ENCODE peak calls at places on chromosome 22, in ten cellular contexts. One of them, this sample, is unnamed.

GRCh38 chr22:29152381-29153138 is 53.1 kb upstream of the EMID1 start:
- DNase-seq in Panc1: no peak
- DNase-seq in H1: no peak
- DNase-seq in fibroblast of lung: no peak
- DNase-seq in CD4-positive, alpha-beta memory T cell: no peak
- DNase-seq in right cardiac atrium: peak; percentile 57
- DNase-seq in suprapubic skin: peak; percentile 79
- DNase-seq in sigmoid colon: peak; percentile 69
- DNase-seq in upper lobe of right lung: peak; percentile 62
- DNase-seq in H9: peak; percentile 52
- DNase-seq in this sample: no peak

GRCh38 chr22:28244760-28245159 is 325.7 kb upstream of the PITPNB start:
- DNase-seq in fibroblast of lung: no peak
- DNase-seq in CD4-positive, alpha-beta memory T cell: no peak
- DNase-seq in upper lobe of right lung: no peak
- DNase-seq in H9: no peak
- DNase-seq in sigmoid colon: no peak
- DNase-seq in suprapubic skin: no peak
- DNase-seq in right cardiac atrium: no peak
- DNase-seq in H1: no peak
- DNase-seq in Panc1: no peak
- DNase-seq in this sample: no peak

GRCh38 chr22:30423296-30423958 is 2.1 kb upstream of the MTFP1 start:
- DNase-seq in CD4-positive, alpha-beta memory T cell: no peak
- DNase-seq in Panc1: no peak
- DNase-seq in H1: no peak
- DNase-seq in suprapubic skin: peak; percentile 89
- DNase-seq in sigmoid colon: peak; percentile 83
- DNase-seq in fibroblast of lung: no peak
- DNase-seq in right cardiac atrium: no peak
- DNase-seq in H9: no peak
- DNase-seq in upper lobe of right lung: peak; percentile 88
- DNase-seq in this sample: peak; percentile 69

GRCh38 chr22:44583076-44583760 is 85.2 kb upstream of the RTL6 start:
- DNase-seq in upper lobe of right lung: peak; percentile 49
- DNase-seq in right cardiac atrium: no peak
- DNase-seq in H1: no peak
- DNase-seq in fibroblast of lung: no peak
- DNase-seq in Panc1: no peak
- DNase-seq in sigmoid colon: peak; percentile 38
- DNase-seq in suprapubic skin: peak; percentile 59
- DNase-seq in CD4-positive, alpha-beta memory T cell: no peak
- DNase-seq in H9: peak; percentile 21
- DNase-seq in this sample: no peak

GRCh38 chr22:25067851-25068421 is 115.4 kb downstream of the KIAA1671 start:
- DNase-seq in fibroblast of lung: no peak
- DNase-seq in Panc1: no peak
- DNase-seq in suprapubic skin: no peak
- DNase-seq in H1: no peak
- DNase-seq in H9: no peak
- DNase-seq in right cardiac atrium: peak; percentile 30
- DNase-seq in CD4-positive, alpha-beta memory T cell: peak; percentile 92
- DNase-seq in upper lobe of right lung: no peak
- DNase-seq in sigmoid colon: no peak
- DNase-seq in this sample: no peak

GRCh38 chr22:41290262-41291221 is 4.6 kb upstream of the RANGAP1 start:
- DNase-seq in suprapubic skin: no peak
- DNase-seq in sigmoid colon: no peak
- DNase-seq in H9: peak; percentile 50
- DNase-seq in fibroblast of lung: peak; percentile 37
- DNase-seq in Panc1: peak; percentile 72
- DNase-seq in CD4-positive, alpha-beta memory T cell: no peak
- DNase-seq in right cardiac atrium: no peak
- DNase-seq in upper lobe of right lung: no peak
- DNase-seq in H1: no peak
- DNase-seq in this sample: no peak

GRCh38 chr22:35777335-35777975 is 59.8 kb downstream of the APOL5 start:
- DNase-seq in sigmoid colon: no peak
- DNase-seq in Panc1: peak; percentile 2
- DNase-seq in upper lobe of right lung: no peak
- DNase-seq in H1: no peak
- DNase-seq in CD4-positive, alpha-beta memory T cell: no peak
- DNase-seq in suprapubic skin: no peak
- DNase-seq in H9: no peak
- DNase-seq in right cardiac atrium: no peak
- DNase-seq in fibroblast of lung: peak; percentile 78
- DNase-seq in this sample: no peak

GRCh38 chr22:47393191-47393590 is 630.7 kb downstream of the TBC1D22A start:
- DNase-seq in right cardiac atrium: no peak
- DNase-seq in H1: no peak
- DNase-seq in upper lobe of right lung: peak; percentile 58
- DNase-seq in fibroblast of lung: no peak
- DNase-seq in sigmoid colon: peak; percentile 44
- DNase-seq in suprapubic skin: peak; percentile 72
- DNase-seq in Panc1: no peak
- DNase-seq in CD4-positive, alpha-beta memory T cell: no peak
- DNase-seq in H9: no peak
- DNase-seq in this sample: no peak

GRCh38 chr22:31651667-31652066 is 10.3 kb downstream of the PISD start:
- DNase-seq in fibroblast of lung: no peak
- DNase-seq in Panc1: no peak
- DNase-seq in right cardiac atrium: no peak
- DNase-seq in H1: no peak
- DNase-seq in suprapubic skin: no peak
- DNase-seq in upper lobe of right lung: no peak
- DNase-seq in H9: no peak
- DNase-seq in sigmoid colon: no peak
- DNase-seq in CD4-positive, alpha-beta memory T cell: no peak
- DNase-seq in this sample: no peak

GRCh38 chr22:37195921-37196320 is 7.9 kb upstream of the C1QTNF6 start:
- DNase-seq in CD4-positive, alpha-beta memory T cell: no peak
- DNase-seq in Panc1: no peak
- DNase-seq in H1: no peak
- DNase-seq in upper lobe of right lung: peak; percentile 48
- DNase-seq in suprapubic skin: peak; percentile 34
- DNase-seq in H9: no peak
- DNase-seq in fibroblast of lung: no peak
- DNase-seq in right cardiac atrium: no peak
- DNase-seq in sigmoid colon: no peak
- DNase-seq in this sample: no peak

GRCh38 chr22:47587361-47587760 is 824.9 kb downstream of the TBC1D22A start:
- DNase-seq in sigmoid colon: peak; percentile 20
- DNase-seq in H9: no peak
- DNase-seq in right cardiac atrium: no peak
- DNase-seq in fibroblast of lung: no peak
- DNase-seq in CD4-positive, alpha-beta memory T cell: no peak
- DNase-seq in suprapubic skin: peak; percentile 54
- DNase-seq in H1: no peak
- DNase-seq in upper lobe of right lung: peak; percentile 18
- DNase-seq in Panc1: no peak
- DNase-seq in this sample: no peak

GRCh38 chr22:32823024-32823730 is 21.7 kb downstream of the TIMP3 start:
- DNase-seq in CD4-positive, alpha-beta memory T cell: no peak
- DNase-seq in H1: peak; percentile 59
- DNase-seq in Panc1: no peak
- DNase-seq in upper lobe of right lung: no peak
- DNase-seq in sigmoid colon: peak; percentile 62
- DNase-seq in suprapubic skin: no peak
- DNase-seq in fibroblast of lung: no peak
- DNase-seq in H9: peak; percentile 75
- DNase-seq in right cardiac atrium: no peak
- DNase-seq in this sample: peak; percentile 76

GRCh38 chr22:19216579-19216978 is 38.0 kb upstream of the SLC25A1 start:
- DNase-seq in H1: no peak
- DNase-seq in H9: no peak
- DNase-seq in sigmoid colon: no peak
- DNase-seq in fibroblast of lung: no peak
- DNase-seq in CD4-positive, alpha-beta memory T cell: no peak
- DNase-seq in Panc1: no peak
- DNase-seq in upper lobe of right lung: no peak
- DNase-seq in suprapubic skin: peak; percentile 26
- DNase-seq in right cardiac atrium: no peak
- DNase-seq in this sample: no peak

GRCh38 chr22:36977401-36977861 is 41.8 kb downstream of the TST start:
- DNase-seq in sigmoid colon: peak; percentile 74
- DNase-seq in fibroblast of lung: no peak
- DNase-seq in H9: peak; percentile 93
- DNase-seq in right cardiac atrium: peak; percentile 51
- DNase-seq in CD4-positive, alpha-beta memory T cell: peak; percentile 71
- DNase-seq in suprapubic skin: no peak
- DNase-seq in upper lobe of right lung: peak; percentile 89
- DNase-seq in Panc1: peak; percentile 7
- DNase-seq in H1: peak; percentile 57
- DNase-seq in this sample: peak; percentile 79

GRCh38 chr22:29803190-29803589 is 34.9 kb downstream of the ASCC2 start:
- DNase-seq in H1: no peak
- DNase-seq in upper lobe of right lung: no peak
- DNase-seq in sigmoid colon: no peak
- DNase-seq in right cardiac atrium: no peak
- DNase-seq in Panc1: no peak
- DNase-seq in H9: no peak
- DNase-seq in suprapubic skin: no peak
- DNase-seq in fibroblast of lung: no peak
- DNase-seq in CD4-positive, alpha-beta memory T cell: no peak
- DNase-seq in this sample: no peak

GRCh38 chr22:20398420-20398819 is 4.5 kb downstream of the ZNF74 start:
- DNase-seq in CD4-positive, alpha-beta memory T cell: no peak
- DNase-seq in suprapubic skin: no peak
- DNase-seq in Panc1: no peak
- DNase-seq in sigmoid colon: no peak
- DNase-seq in right cardiac atrium: no peak
- DNase-seq in fibroblast of lung: no peak
- DNase-seq in upper lobe of right lung: no peak
- DNase-seq in H9: no peak
- DNase-seq in H1: no peak
- DNase-seq in this sample: no peak

GRCh38 chr22:19608114-19608494 is 83.9 kb upstream of the CLDN5 start:
- DNase-seq in suprapubic skin: no peak
- DNase-seq in fibroblast of lung: no peak
- DNase-seq in H9: no peak
- DNase-seq in right cardiac atrium: no peak
- DNase-seq in sigmoid colon: no peak
- DNase-seq in H1: no peak
- DNase-seq in Panc1: no peak
- DNase-seq in upper lobe of right lung: no peak
- DNase-seq in CD4-positive, alpha-beta memory T cell: no peak
- DNase-seq in this sample: no peak

GRCh38 chr22:43275545-43275981 is 67.6 kb downstream of the SCUBE1 start:
- DNase-seq in fibroblast of lung: no peak
- DNase-seq in right cardiac atrium: no peak
- DNase-seq in CD4-positive, alpha-beta memory T cell: no peak
- DNase-seq in H9: peak; percentile 69
- DNase-seq in H1: no peak
- DNase-seq in suprapubic skin: no peak
- DNase-seq in sigmoid colon: no peak
- DNase-seq in Panc1: no peak
- DNase-seq in upper lobe of right lung: no peak
- DNase-seq in this sample: peak; percentile 77
- H3K27ac ChIP-seq in fibroblast of lung: no peak overlapping the region
- H3K27ac ChIP-seq in right cardiac atrium: no peak overlapping the region
- H3K27ac ChIP-seq in CD4-positive, alpha-beta memory T cell: no peak overlapping the region
- H3K27ac ChIP-seq in H9: no peak overlapping the region
- H3K27ac ChIP-seq in H1: no peak overlapping the region
- H3K27ac ChIP-seq in suprapubic skin: no peak overlapping the region
- H3K27ac ChIP-seq in sigmoid colon: no peak overlapping the region
- H3K27ac ChIP-seq in Panc1: no peak overlapping the region
- H3K27ac ChIP-seq in upper lobe of right lung: no peak overlapping the region
- H3K27ac ChIP-seq in this sample: no peak overlapping the region

DNA sequence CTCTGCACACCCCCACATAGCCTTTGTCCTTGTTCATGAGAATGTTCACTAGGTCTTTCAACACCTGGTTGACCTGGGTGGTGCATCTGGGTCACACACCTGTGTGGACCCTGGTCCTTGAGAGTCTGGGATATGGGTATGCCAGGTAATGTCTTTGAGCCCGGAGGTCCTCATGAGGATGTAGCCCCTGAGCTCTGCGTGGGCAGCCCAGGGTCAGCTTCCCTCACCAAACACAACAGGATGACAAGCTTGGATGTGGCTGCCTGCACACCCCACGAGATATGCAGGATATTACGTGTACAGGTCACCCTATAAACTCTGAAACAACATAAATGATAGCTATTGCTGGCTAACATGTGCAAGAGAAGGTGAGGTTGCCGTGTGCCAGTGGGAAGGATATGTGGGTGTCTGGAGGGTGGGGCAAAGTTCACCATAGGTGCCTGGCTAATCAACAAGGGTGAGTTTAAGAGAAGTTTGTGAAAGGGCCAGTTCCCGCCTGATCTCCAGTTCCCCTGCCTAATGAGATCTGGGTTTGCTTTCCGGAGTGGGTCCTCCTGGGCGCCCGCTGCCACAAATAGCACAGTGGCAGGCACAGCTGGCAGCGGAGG is 1.3 kb upstream of the PPARA start:
- DNase-seq in H9: no peak
- DNase-seq in suprapubic skin: no peak
- DNase-seq in upper lobe of right lung: no peak
- DNase-seq in sigmoid colon: no peak
- DNase-seq in CD4-positive, alpha-beta memory T cell: peak; percentile 37
- DNase-seq in right cardiac atrium: no peak
- DNase-seq in H1: no peak
- DNase-seq in Panc1: no peak
- DNase-seq in fibroblast of lung: no peak
- DNase-seq in this sample: no peak
- H3K27ac ChIP-seq in H9: no peak overlapping the region
- H3K27ac ChIP-seq in suprapubic skin: peak overlapping the region; percentile 89
- H3K27ac ChIP-seq in upper lobe of right lung: peak overlapping the region; percentile 89
- H3K27ac ChIP-seq in sigmoid colon: peak overlapping the region; percentile 91
- H3K27ac ChIP-seq in CD4-positive, alpha-beta memory T cell: peak overlapping the region; percentile 54
- H3K27ac ChIP-seq in right cardiac atrium: peak overlapping the region; percentile 94
- H3K27ac ChIP-seq in H1: no peak overlapping the region
- H3K27ac ChIP-seq in Panc1: no peak overlapping the region
- H3K27ac ChIP-seq in fibroblast of lung: no peak overlapping the region
- H3K27ac ChIP-seq in this sample: peak overlapping the region; percentile 92

DNA sequence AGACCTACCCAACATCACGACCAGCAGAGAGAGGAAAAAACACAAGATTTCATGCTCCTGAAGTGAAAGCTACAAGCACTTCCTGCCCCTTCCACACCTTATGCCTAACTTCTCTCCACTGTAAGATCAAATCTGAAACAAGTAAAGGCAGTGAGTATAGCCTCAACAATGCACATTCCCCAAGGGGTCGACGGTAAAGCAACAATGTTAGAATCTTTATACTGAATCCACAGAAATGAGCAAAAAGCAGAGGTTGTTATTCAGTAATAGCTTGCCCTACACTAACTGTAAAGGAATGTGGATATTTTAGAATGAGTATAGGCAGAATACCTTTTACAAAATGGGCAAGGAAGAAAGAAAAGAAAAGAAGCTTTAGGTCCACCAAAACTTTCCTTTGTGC is 15.6 kb downstream of the ARFGAP3 start:
- DNase-seq in H1: no peak
- DNase-seq in sigmoid colon: no peak
- DNase-seq in suprapubic skin: no peak
- DNase-seq in fibroblast of lung: no peak
- DNase-seq in H9: no peak
- DNase-seq in Panc1: no peak
- DNase-seq in upper lobe of right lung: no peak
- DNase-seq in right cardiac atrium: no peak
- DNase-seq in CD4-positive, alpha-beta memory T cell: no peak
- DNase-seq in this sample: no peak
- H3K27ac ChIP-seq in H1: no peak overlapping the region
- H3K27ac ChIP-seq in sigmoid colon: no peak overlapping the region
- H3K27ac ChIP-seq in suprapubic skin: no peak overlapping the region
- H3K27ac ChIP-seq in fibroblast of lung: peak overlapping the region; percentile 14
- H3K27ac ChIP-seq in H9: no peak overlapping the region
- H3K27ac ChIP-seq in Panc1: no peak overlapping the region
- H3K27ac ChIP-seq in upper lobe of right lung: no peak overlapping the region
- H3K27ac ChIP-seq in right cardiac atrium: no peak overlapping the region
- H3K27ac ChIP-seq in CD4-positive, alpha-beta memory T cell: no peak overlapping the region
- H3K27ac ChIP-seq in this sample: no peak overlapping the region

GRCh38 chr22:40216041-40216756 is 38.5 kb downstream of the TNRC6B start:
- DNase-seq in Panc1: no peak
- DNase-seq in fibroblast of lung: no peak
- DNase-seq in sigmoid colon: no peak
- DNase-seq in H9: peak; percentile 28
- DNase-seq in upper lobe of right lung: no peak
- DNase-seq in CD4-positive, alpha-beta memory T cell: peak; percentile 27
- DNase-seq in H1: no peak
- DNase-seq in right cardiac atrium: no peak
- DNase-seq in suprapubic skin: no peak
- DNase-seq in this sample: no peak
- H3K27ac ChIP-seq in Panc1: no peak overlapping the region
- H3K27ac ChIP-seq in fibroblast of lung: no peak overlapping the region
- H3K27ac ChIP-seq in sigmoid colon: no peak overlapping the region
- H3K27ac ChIP-seq in H9: peak overlapping the region; percentile 14
- H3K27ac ChIP-seq in upper lobe of right lung: peak overlapping the region; percentile 4
- H3K27ac ChIP-seq in CD4-positive, alpha-beta memory T cell: peak overlapping the region; percentile 64
- H3K27ac ChIP-seq in H1: no peak overlapping the region
- H3K27ac ChIP-seq in right cardiac atrium: peak overlapping the region; percentile 13
- H3K27ac ChIP-seq in suprapubic skin: no peak overlapping the region
- H3K27ac ChIP-seq in this sample: no peak overlapping the region

This sample was measured in hepatocyte.